ENCODE peak calls at places on chromosomes 5 and 9, in four cellular contexts. H is H9, N is IMR-90, A is H1. O is an unnamed sample.

GRCh38 chr9:38339087-38339486 is 53.4 kb upstream of the ALDH1B1 start:
- DNase-seq in H (no peak), N (peak), A (no peak), O (peak)

GRCh38 chr5:15637886-15638285 is 137.9 kb downstream of the FBXL7 start:
- DNase-seq in H (no peak), N (no peak), A (no peak), O (no peak)

GRCh38 chr5:143693691-143694252 is 118.2 kb upstream of the HMHB1 start:
- DNase-seq in H (no peak), N (no peak), A (no peak), O (no peak)

GRCh38 chr5:93280518-93280917 is 300.5 kb downstream of the NR2F1-AS1 start:
- DNase-seq in H (no peak), N (no peak), A (no peak), O (no peak)

GRCh38 chr5:57735754-57736153 is 253.1 kb upstream of the ACTBL2 start:
- DNase-seq in H (no peak), N (peak), A (no peak), O (peak)

GRCh38 chr9:130267930-130268329 is 2.4 kb downstream of the HMCN2 start:
- DNase-seq in H (no peak), N (no peak), A (no peak), O (no peak)

GRCh38 chr9:127344373-127344995 is 52.5 kb upstream of the SLC2A8 start:
- DNase-seq in H (no peak), N (peak), A (no peak), O (peak)

GRCh38 chr5:3684771-3685354 is 89.2 kb downstream of the IRX1 start:
- DNase-seq in H (no peak), N (no peak), A (no peak), O (no peak)

GRCh38 chr9:96441798-96442445 is 8.0 kb upstream of the HABP4 start:
- DNase-seq in H (no peak), N (peak), A (no peak), O (peak)

GRCh38 chr5:94199566-94199965 is 418.8 kb downstream of the KIAA0825 start:
- DNase-seq in H (no peak), N (no peak), A (no peak), O (no peak)

GRCh38 chr9:96885424-96885823 is 31.1 kb upstream of the ZNF782 start:
- DNase-seq in H (no peak), N (no peak), A (no peak), O (no peak)

GRCh38 chr9:127754761-127755557 is 19.9 kb upstream of the TOR2A start:
- DNase-seq in H (peak), N (no peak), A (peak), O (no peak)

GRCh38 chr9:14447103-14447502 is 133.2 kb upstream of the NFIB start:
- DNase-seq in H (no peak), N (no peak), A (no peak), O (no peak)

GRCh38 chr9:98944130-98945074 is 695 bp downstream of the COL15A1 start:
- DNase-seq in H (peak), N (no peak), A (no peak), O (peak)

GRCh38 chr5:123720955-123721354 is 209.0 kb downstream of the CSNK1G3 start:
- DNase-seq in H (no peak), N (peak), A (no peak), O (peak)

GRCh38 chr5:136802382-136802781 is 437.0 kb upstream of the TRPC7 start:
- DNase-seq in H (no peak), N (peak), A (no peak), O (no peak)

GRCh38 chr9:131398204-131398603 is 4.3 kb downstream of the PRRC2B start:
- DNase-seq in H (no peak), N (no peak), A (no peak), O (no peak)

GRCh38 chr5:17898766-17899165 is 264.5 kb downstream of the TAF11L14 start:
- DNase-seq in H (no peak), N (no peak), A (no peak), O (no peak)

GRCh38 chr5:122967625-122968024 is 68.9 kb downstream of the PPIC start:
- DNase-seq in H (no peak), N (no peak), A (no peak), O (no peak)

GRCh38 chr9:75086443-75087278 is 1.3 kb downstream of the NMRK1 start:
- DNase-seq in H (no peak), N (no peak), A (no peak), O (peak)

GRCh38 chr9:93187047-93187446 is 3.1 kb downstream of the WNK2 start:
- DNase-seq in H (no peak), N (no peak), A (no peak), O (no peak)

GRCh38 chr5:140821375-140822280 is at the start of gene PCDHA5:
- DNase-seq in H (no peak), N (no peak), A (no peak), O (no peak)

GRCh38 chr9:92151691-92152393 is 36.6 kb upstream of the SPTLC1 start:
- DNase-seq in H (no peak), N (peak), A (no peak), O (peak)

GRCh38 chr9:14812806-14813205 is 90.3 kb upstream of the CER1 start:
- DNase-seq in H (no peak), N (no peak), A (no peak), O (no peak)

GRCh38 chr5:78661044-78661443 is 12.5 kb upstream of the LHFPL2 start:
- DNase-seq in H (no peak), N (no peak), A (no peak), O (no peak)

GRCh38 chr9:133029994-133030316 is 842 bp upstream of the GTF3C5 start:
- DNase-seq in H (no peak), N (no peak), A (no peak), O (no peak)
- H2BK5ac ChIP-seq in H (no peak), N (peak), A (no peak), O (no peak)

GRCh38 chr5:73151733-73152410 is 21.1 kb upstream of the TMEM174 start:
- DNase-seq in H (no peak), N (peak), A (no peak), O (peak)
- H4K91ac ChIP-seq in H (no peak), N (no peak), A (no peak), O (no peak)

GRCh38 chr5:72107874-72108199 is 562 bp downstream of the MAP1B start:
- DNase-seq in H (no peak), N (no peak), A (no peak), O (peak)
- H2BK5ac ChIP-seq in H (no peak), N (peak), A (no peak), O (peak)

GRCh38 chr9:33506626-33507370 is 17.3 kb upstream of the ANKRD18B start:
- DNase-seq in H (no peak), N (peak), A (no peak), O (peak)
- H4K91ac ChIP-seq in H (no peak), N (peak), A (no peak), O (no peak)

DNA sequence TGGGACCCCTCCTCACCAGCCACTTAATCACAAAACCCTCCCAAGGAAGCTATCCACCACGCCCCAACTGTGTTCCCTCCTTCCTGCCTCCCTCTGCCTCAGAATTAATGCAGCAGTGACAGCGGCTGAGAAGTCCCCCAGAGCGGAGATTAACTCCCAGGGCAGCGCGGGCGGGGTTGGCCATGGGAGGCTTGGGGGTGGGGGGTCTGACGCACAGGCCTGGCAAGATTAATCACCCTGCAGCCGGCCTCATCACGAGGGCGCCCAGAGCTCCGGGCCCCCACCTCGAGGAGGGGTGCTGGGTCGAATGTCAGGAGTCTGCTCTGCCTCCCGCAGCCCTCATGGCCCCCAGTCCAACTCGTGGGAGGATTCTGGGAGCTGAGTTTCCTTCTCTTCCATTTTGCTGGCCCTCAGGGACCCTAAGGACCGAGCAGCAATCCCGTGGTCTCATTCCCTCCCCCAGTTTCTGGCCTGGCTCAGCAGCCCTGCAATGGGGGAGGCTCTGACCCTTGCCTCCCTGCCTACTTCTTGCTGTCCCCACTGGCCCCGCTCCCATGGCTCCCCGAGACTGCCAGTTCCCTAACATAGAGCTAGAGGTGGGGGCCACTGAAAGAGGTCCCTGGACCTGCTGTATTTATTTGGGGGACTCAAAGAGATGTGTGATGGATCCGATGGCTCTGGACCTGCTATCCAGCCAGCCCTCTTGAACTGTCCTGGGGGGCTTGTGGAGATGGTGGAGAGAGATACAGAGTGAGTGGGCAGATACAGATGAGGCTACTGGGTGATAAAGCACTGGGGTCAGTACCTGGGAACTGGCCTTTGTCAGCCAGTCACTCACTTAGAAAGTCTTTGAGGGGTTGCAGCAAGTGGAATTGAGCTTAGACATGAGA is 42.5 kb downstream of the CXXC5 start:
- DNase-seq in H (no peak), N (peak), A (no peak), O (peak)
- H2BK5ac ChIP-seq in H (no peak), N (no peak), A (no peak), O (no peak)

DNA sequence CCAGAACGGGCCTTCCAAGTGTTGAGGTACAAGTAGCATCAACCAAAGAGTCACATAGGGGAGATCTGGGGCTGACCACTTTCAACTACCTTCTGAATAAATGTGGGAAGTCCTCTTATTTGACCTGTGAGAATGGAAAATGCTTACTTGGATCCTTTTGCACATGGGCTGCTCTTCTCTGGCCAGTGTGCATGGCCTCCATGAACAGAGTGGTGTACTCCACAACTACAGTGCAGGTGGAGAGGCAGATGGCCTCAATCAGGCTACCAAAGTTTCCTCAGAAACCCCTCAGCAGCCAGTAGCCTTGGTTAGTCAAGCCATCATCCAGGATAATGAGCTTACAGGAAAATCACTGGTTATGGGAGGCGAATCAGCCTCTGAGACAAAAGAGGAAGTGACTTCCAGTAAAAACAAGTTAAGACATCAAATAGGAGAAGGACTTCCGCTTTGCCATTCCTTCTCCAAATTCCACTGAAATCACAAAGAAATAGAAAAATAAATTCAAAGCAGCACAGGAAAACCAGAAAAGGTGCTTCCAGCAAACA is 18.3 kb upstream of the FCHO2 start:
- DNase-seq in H (no peak), N (no peak), A (no peak), O (no peak)
- H4K91ac ChIP-seq in H (no peak), N (no peak), A (no peak), O (no peak)

GRCh38 chr5:150473673-150474358 is 24.3 kb upstream of the RPS14 start:
- DNase-seq in H (peak), N (peak), A (peak), O (peak)
- H2BK5ac ChIP-seq in H (no peak), N (peak), A (peak), O (peak)

GRCh38 chr5:69250593-69250992 is 15.9 kb downstream of the CDK7 start:
- DNase-seq in H (no peak), N (no peak), A (no peak), O (no peak)
- H4K91ac ChIP-seq in H (no peak), N (peak), A (no peak), O (no peak)

O was measured in mesenchymal stem cell.